ENCODE peak calls at places on chromosomes 3 and 15, in five cellular contexts. Y, C, I, M and T are unnamed samples.

GRCh38 chr15:48358229-48358641 is 27.0 kb downstream of the DUT start:
- DNase-seq in C (peak; percentile 32), Y (peak; percentile 21), I (no peak), M (no peak), T (peak; percentile 33)

GRCh38 chr3:159996018-159996417 is 7.4 kb downstream of the IL12A start:
- DNase-seq in C (no peak), Y (no peak), I (no peak), M (no peak), T (no peak)

GRCh38 chr3:61663728-61664492 is 102.5 kb downstream of the PTPRG start:
- DNase-seq in I (no peak), M (peak; percentile 47), Y (peak; percentile 76), C (peak; percentile 31), T (no peak)

GRCh38 chr3:58347984-58348383 is 15.3 kb downstream of the PXK start:
- DNase-seq in I (no peak), Y (no peak), M (no peak), C (no peak), T (no peak)

GRCh38 chr15:98541519-98541918 is 106.8 kb upstream of the IGF1R start:
- DNase-seq in Y (no peak), M (no peak), C (no peak), I (no peak), T (no peak)

GRCh38 chr15:91116379-91117067 is 16.5 kb downstream of the SV2B start:
- DNase-seq in M (no peak), Y (no peak), C (no peak), I (peak; percentile 65), T (peak; percentile 23)

GRCh38 chr3:88626426-88627120 is 476.8 kb downstream of the C3orf38 start:
- DNase-seq in M (no peak), I (no peak), C (no peak), Y (no peak), T (no peak)

GRCh38 chr3:49346797-49347251 is 7.0 kb upstream of the USP4 start:
- DNase-seq in M (no peak), Y (no peak), C (no peak), I (no peak), T (no peak)

GRCh38 chr3:193955719-193956118 is 180.2 kb upstream of the HES1 start:
- DNase-seq in C (no peak), Y (no peak), I (no peak), M (no peak), T (no peak)

GRCh38 chr3:109059289-109059688 is 58.6 kb downstream of the MORC1 start:
- DNase-seq in C (no peak), M (no peak), I (no peak), Y (no peak), T (no peak)

GRCh38 chr3:45872569-45872968 is 13.8 kb upstream of the CCR9 start:
- DNase-seq in I (no peak), C (no peak), Y (no peak), M (no peak), T (no peak)

GRCh38 chr3:188316723-188317070 is 162.7 kb downstream of the LPP start:
- DNase-seq in C (no peak), Y (no peak), M (no peak), I (no peak), T (no peak)

GRCh38 chr3:165523801-165524200 is 313.4 kb downstream of the BCHE start:
- DNase-seq in Y (no peak), M (no peak), I (no peak), C (no peak), T (no peak)

GRCh38 chr15:28900892-28901586 is 15.3 kb downstream of the APBA2 start:
- DNase-seq in C (no peak), I (no peak), Y (no peak), M (no peak), T (no peak)

GRCh38 chr15:39704684-39705083 is 78.0 kb downstream of the FSIP1 start:
- DNase-seq in Y (no peak), M (no peak), I (no peak), C (no peak), T (no peak)

GRCh38 chr3:14141144-14141543 is 16.3 kb downstream of the TMEM43 start:
- DNase-seq in I (no peak), M (no peak), C (no peak), Y (no peak), T (no peak)

DNA sequence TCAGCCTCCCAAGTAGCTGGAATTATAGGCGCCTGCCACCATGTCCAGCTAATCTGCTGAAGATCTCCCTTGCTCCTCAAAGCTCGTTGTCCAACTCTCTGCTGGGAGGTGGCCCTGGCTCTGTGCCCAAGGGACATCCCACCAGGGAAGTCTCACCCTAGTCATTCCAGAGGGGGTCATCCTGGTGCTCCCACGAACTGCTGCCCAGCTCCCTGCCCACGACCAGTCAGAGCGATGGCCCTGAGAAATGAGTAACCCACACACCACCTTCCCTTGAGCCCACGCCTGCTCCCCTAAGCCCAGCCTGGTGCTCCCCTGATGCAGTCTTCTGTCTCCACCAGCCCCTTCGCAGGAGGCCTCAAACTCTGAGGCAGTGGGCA is 5.2 kb downstream of the KLHL25 start:
- DNase-seq in I (no peak), C (no peak), Y (no peak), M (no peak), T (no peak)
- TF ChIP-seq JUND in I (no peak), C (no peak), Y (no peak), M (no peak), T (no peak)

DNA sequence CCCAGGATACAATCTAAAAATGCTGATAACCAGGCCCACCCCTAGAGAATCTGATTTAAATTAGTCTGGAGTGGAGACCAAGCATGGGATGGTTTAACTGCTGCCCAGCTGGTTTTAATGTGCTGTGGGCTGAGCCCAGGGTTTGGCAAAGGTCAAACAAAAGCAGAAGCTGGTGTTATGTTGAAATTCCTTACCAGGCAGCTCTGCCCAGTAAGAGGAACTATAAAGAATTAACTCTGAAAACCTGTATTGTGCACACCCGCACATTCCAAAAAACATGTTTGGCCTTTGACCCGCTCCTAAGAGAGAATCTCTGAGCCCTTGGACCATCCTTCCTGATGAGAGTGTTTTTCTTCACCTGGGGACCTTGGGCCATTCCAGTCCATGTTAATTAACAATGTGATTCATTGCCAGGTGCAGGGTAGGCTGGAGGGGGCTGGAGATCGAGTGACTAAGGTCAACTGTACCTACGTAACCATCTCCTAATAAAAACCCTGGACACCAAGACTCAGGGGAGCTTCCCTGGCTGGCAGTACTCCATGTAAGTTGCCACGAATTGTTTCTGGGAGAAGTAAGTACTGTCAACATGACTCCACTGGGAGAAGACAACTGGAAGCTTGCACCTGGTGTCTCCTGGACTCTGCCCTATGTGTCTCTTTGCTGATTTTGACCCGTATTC is 10.9 kb downstream of the CCDC13 start:
- DNase-seq in M (no peak), C (no peak), Y (no peak), I (no peak), T (no peak)
- TF ChIP-seq JUND in M (no peak), C (no peak), Y (no peak), I (no peak), T (no peak)

GRCh38 chr15:70362911-70363310 is 265.2 kb upstream of the TLE3 start:
- DNase-seq in Y (peak; percentile 8), I (no peak), C (peak; percentile 71), M (no peak), T (no peak)
- TF ChIP-seq JUND in Y (no peak), I (no peak), C (no peak), M (no peak), T (no peak)

DNA sequence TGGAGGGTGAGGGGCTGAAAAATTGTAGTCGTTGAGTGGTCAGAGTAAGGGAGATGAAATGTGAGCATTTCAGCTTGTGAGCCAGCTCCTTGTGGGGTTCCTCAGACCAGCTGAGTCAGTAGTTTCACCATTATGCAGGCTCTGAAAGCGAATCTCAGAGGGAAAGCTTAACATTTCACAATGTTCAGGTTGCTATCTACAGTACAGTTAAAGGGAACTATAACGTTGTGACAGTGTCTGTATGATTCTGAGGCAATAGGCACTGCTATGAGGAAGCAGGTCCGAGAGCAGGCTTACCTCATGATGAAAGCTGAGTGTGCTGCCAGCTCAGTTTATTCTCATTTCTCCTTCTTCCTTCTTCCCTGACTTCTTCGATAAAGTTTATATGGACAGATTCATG is 469.6 kb downstream of the EDEM1 start:
- DNase-seq in I (no peak), C (no peak), Y (no peak), M (no peak), T (no peak)
- TF ChIP-seq JUND in I (no peak), C (no peak), Y (no peak), M (no peak), T (no peak)

DNA sequence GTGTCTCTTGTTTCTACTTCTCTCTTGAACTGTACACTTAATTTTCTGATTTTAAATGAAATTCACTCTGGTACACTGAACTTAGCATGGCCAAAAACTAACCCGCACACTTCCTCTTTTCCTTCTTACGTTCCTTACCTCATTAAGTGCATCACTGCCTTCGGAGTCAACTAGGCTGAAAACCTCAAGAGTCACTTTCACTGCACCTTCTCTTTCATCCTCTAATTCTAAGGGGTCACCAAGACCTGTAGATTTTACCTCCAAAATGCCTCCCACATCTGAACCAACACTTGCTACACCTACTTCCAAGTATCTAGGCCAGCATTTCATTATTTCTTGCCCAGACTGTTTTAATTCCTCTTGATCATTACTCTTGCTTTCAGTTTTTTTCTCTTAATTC is 6.6 kb downstream of the CBLB start:
- DNase-seq in M (no peak), C (no peak), I (peak; percentile 69), Y (no peak), T (no peak)
- TF ChIP-seq JUND in M (no peak), C (no peak), I (no peak), Y (no peak), T (no peak)